ENCODE peak calls at places on chromosomes 12 and 14, in nine cellular contexts. K is NCI-H1417; G is nucleus accumbens; B is HuH-7; Q is activated T-cell treated with anti-CD3 and anti-CD28 coated beads, Interleukin-2, amount 50 U/mL, for 4 hours; H is fibroblast of lung; U is sigmoid colon; J is NCI-H69; I is left ventricle myocardium superior. C is an unnamed sample.

GRCh38 chr12:93868771-93869170 is 191.6 kb downstream of the CRADD start:
- DNase-seq in K (no peak), G (no peak), B (no peak), Q (no peak), H (peak), U (no peak), J (no peak), I (no peak), C (peak)

GRCh38 chr14:103626150-103626850 is 2.7 kb upstream of the KLC1 start:
- DNase-seq in K (peak), G (no peak), B (no peak), Q (no peak), H (no peak), U (no peak), J (peak), I (peak), C (no peak)

GRCh38 chr12:51419473-51420228 is 5.0 kb upstream of the SLC4A8 start:
- DNase-seq in K (peak), G (peak), B (no peak), Q (no peak), H (peak), U (no peak), J (peak), I (no peak), C (peak)

GRCh38 chr12:57832966-57833365 is 13.6 kb downstream of the CTDSP2 start:
- DNase-seq in K (no peak), G (no peak), B (no peak), Q (no peak), H (peak), U (no peak), J (no peak), I (no peak), C (peak)

GRCh38 chr14:105045710-105046326 is 19.4 kb downstream of the GPR132 start:
- DNase-seq in K (peak), G (peak), B (peak), Q (peak), H (peak), U (peak), J (peak), I (peak), C (peak)

GRCh38 chr12:88057994-88058718 is 29.0 kb upstream of the C12orf50 start:
- DNase-seq in K (no peak), G (no peak), B (no peak), Q (no peak), H (no peak), U (no peak), J (no peak), I (peak), C (peak)

GRCh38 chr12:119036878-119037493 is 55.6 kb downstream of the SRRM4 start:
- DNase-seq in K (peak), G (no peak), B (peak), Q (no peak), H (no peak), U (no peak), J (peak), I (no peak), C (peak)

GRCh38 chr14:105056303-105056831 is 8.9 kb downstream of the GPR132 start:
- DNase-seq in K (no peak), G (no peak), B (no peak), Q (no peak), H (no peak), U (no peak), J (no peak), I (peak), C (no peak)

GRCh38 chr12:24705741-24706358 is 243.1 kb downstream of the BCAT1 start:
- DNase-seq in K (no peak), G (no peak), B (no peak), Q (no peak), H (peak), U (no peak), J (no peak), I (no peak), C (peak)

GRCh38 chr14:90381999-90382451 is 14.8 kb upstream of the CALM1 start:
- DNase-seq in K (peak), G (peak), B (peak), Q (no peak), H (no peak), U (peak), J (peak), I (peak), C (no peak)

GRCh38 chr12:54398995-54399793 is 14.7 kb upstream of the ZNF385A start:
- DNase-seq in K (peak), G (peak), B (peak), Q (peak), H (peak), U (peak), J (peak), I (peak), C (peak)

GRCh38 chr12:62170241-62170640 is 90.0 kb upstream of the USP15 start:
- DNase-seq in K (no peak), G (no peak), B (no peak), Q (no peak), H (no peak), U (no peak), J (no peak), I (no peak), C (no peak)